ENCODE peak calls at places on chromosomes 12 and 14, in eight cellular contexts. O is esophagus muscularis mucosa, E is stomach, H is K562, Q is HepG2, J is breast epithelium, Y is suprapubic skin, M is GM12892. B is an unnamed sample.

GRCh38 chr12:69840727-69841126 is 15.7 kb downstream of the MYRFL start:
- DNase-seq in M (no peak), H (no peak), J (no peak), O (no peak), E (no peak), Y (no peak), Q (no peak), B (no peak)

GRCh38 chr14:105325303-105325702 is 10.8 kb downstream of the PACS2 start:
- DNase-seq in M (no peak), E (no peak), O (no peak), J (no peak), H (no peak), Y (no peak), Q (no peak), B (no peak)

GRCh38 chr14:42854061-42854460 is 1247.4 kb downstream of the LRFN5 start:
- DNase-seq in M (no peak), Y (no peak), Q (no peak), E (no peak), H (no peak), O (no peak), J (no peak), B (no peak)

GRCh38 chr12:59372971-59373370 is 222.9 kb upstream of the SLC16A7 start:
- DNase-seq in J (no peak), O (no peak), E (no peak), M (no peak), H (no peak), Y (no peak), Q (no peak), B (no peak)

GRCh38 chr12:14367097-14367661 is 1.7 kb downstream of the ATF7IP start:
- DNase-seq in J (no peak), M (no peak), O (no peak), E (no peak), H (no peak), Q (peak), Y (no peak), B (no peak)

GRCh38 chr12:107318804-107319535 is 225.6 kb upstream of the CRY1 start:
- DNase-seq in M (no peak), Y (no peak), H (no peak), J (no peak), E (no peak), O (no peak), Q (no peak), B (peak)

GRCh38 chr12:41743835-41744234 is 400.8 kb downstream of the GXYLT1 start:
- DNase-seq in H (no peak), Y (no peak), O (no peak), M (no peak), E (no peak), Q (peak), J (no peak), B (no peak)

GRCh38 chr12:68981536-68981935 is 48.6 kb upstream of the CPM start:
- DNase-seq in Q (no peak), H (no peak), Y (no peak), J (no peak), E (no peak), M (no peak), O (no peak), B (no peak)

DNA sequence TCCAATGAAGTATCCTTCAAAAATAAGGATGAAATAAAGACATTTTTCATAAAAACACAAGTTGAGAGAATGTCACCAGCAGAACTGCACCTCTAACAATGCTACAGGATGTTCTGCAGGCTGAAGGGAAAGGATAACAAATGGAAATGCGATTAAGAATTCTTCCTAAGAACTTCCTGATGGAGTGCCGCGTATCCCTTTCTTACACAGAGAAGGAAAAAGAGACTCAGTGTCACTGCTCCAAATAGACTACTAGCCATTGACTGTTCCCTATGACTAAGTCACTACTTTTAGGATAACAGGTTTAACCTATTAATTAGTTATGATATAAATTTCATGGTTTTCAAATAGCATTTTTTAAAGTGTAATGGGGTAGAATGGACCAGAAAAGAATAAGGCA is 3.2 kb downstream of the ANO2 start:
- DNase-seq in Q (no peak), E (no peak), M (no peak), H (no peak), Y (no peak), O (peak), J (no peak), B (no peak)
- TF ChIP-seq POLR2A in Q (no peak), E (no peak), M (no peak), H (no peak), Y (no peak), O (no peak), J (no peak), B (no peak)

DNA sequence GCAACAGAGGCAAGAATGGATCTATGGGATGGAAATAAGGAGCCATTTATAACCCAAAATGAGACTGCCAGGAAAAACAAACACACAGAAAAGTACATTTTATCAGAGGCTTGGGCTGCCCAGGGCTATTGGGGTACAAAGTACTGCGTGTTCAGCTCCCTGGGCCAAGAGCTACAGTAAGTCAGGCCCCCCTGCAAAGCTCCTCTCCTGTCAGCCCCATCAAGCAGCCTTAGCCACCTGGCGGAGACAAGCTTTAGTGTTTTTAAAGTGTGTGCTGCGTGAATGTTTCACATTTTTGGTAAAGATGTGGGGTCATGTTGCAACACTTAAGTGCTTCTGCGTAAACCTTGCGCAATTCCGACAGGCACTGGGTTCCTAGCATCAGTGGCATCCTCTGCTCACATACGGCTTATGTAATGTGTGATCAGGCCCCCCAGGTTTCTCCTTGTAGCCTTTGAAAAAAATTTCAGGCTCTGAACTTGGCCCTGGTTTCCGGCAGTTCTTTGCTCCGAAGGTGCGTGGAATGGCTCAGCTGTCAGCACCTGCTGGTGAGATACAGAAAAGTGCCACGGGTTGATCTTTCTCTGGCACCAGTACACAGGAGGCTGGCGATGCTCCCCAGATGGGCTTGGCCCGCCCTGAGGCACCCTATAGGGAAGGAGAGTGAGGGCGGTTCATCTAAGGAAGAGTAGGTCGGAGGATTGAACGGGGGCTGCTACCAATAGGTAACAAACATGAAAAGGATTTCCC is 198.7 kb upstream of the EEA1 start:
- DNase-seq in M (no peak), H (peak), Y (no peak), J (no peak), O (peak), E (peak), Q (peak), B (peak)
- TF ChIP-seq POLR2AphosphoS5 in M (no peak), H (no peak), Y (no peak), J (peak), O (peak), E (peak), Q (no peak), B (no peak)

GRCh38 chr12:118135788-118136558 is at the start of gene PEBP1:
- DNase-seq in O (peak), Q (peak), H (peak), J (peak), Y (peak), E (peak), M (peak), B (peak)
- TF ChIP-seq POLR2A in O (peak), Q (peak), H (peak), J (peak), Y (peak), E (peak), M (peak), B (peak)

DNA sequence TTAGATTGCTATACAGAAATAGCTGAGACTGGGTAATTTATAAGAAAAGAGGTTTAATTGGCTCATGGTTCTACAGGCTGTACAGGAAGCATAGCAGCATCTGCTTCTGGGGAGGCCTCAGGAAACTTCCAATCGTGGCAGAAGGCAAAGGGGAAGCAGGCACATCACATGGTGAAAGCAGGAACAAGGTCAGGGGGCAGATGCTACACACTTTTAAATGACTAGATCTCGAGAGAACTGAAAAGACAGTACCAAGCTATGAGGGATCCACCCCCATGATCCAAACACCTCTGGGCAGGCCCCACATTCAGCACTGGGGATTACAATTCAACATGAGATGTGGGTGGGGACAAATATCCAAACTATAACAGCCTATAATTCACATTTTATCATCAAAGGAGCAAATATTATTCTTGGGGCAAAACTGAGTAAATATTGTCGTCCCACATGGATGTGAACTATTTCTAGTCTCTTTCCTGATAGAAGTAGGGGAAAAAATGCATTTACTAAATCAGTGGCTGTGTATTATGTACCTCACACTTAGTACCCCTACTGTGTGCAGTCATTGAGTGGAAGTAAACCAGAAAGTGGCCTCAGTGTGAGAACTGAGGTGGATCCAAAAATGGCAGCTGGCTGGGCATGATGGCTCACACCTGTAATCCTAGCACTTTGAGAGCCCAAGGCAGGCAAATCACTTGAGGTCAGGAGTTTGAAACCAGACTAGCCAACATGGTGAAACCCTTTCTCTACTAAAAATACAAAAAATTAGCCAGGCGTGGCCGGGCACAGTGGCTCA is 25.4 kb upstream of the A2ML1 start:
- DNase-seq in E (no peak), O (no peak), Q (no peak), Y (no peak), H (no peak), M (no peak), J (no peak), B (no peak)
- TF ChIP-seq POLR2AphosphoS5 in E (no peak), O (no peak), Q (no peak), Y (no peak), H (no peak), M (no peak), J (no peak), B (no peak)

GRCh38 chr12:123319273-123319672 is 45.4 kb downstream of the SBNO1 start:
- DNase-seq in Q (no peak), M (no peak), Y (no peak), H (no peak), O (no peak), J (no peak), E (no peak), B (no peak)

GRCh38 chr12:123319826-123320225 is 44.8 kb downstream of the SBNO1 start:
- DNase-seq in Y (no peak), Q (no peak), H (no peak), O (no peak), J (no peak), M (no peak), E (no peak), B (no peak)
- TF ChIP-seq POLR2A in Y (no peak), Q (no peak), H (no peak), O (no peak), J (no peak), M (no peak), E (no peak), B (no peak)

GRCh38 chr14:51201890-51202289 is 38.2 kb upstream of the TMX1 start:
- DNase-seq in H (no peak), J (no peak), Y (no peak), Q (no peak), O (no peak), M (no peak), E (no peak), B (no peak)
- TF ChIP-seq POLR2AphosphoS5 in H (no peak), J (no peak), Y (no peak), Q (no peak), O (no peak), M (no peak), E (no peak), B (no peak)

GRCh38 chr14:22614240-22614799 is 16.2 kb downstream of the ABHD4 start:
- DNase-seq in J (no peak), O (no peak), M (no peak), Q (peak), Y (no peak), H (no peak), E (no peak), B (no peak)
- TF ChIP-seq POLR2A in J (no peak), O (no peak), M (no peak), Q (no peak), Y (no peak), H (no peak), E (no peak), B (no peak)

DNA sequence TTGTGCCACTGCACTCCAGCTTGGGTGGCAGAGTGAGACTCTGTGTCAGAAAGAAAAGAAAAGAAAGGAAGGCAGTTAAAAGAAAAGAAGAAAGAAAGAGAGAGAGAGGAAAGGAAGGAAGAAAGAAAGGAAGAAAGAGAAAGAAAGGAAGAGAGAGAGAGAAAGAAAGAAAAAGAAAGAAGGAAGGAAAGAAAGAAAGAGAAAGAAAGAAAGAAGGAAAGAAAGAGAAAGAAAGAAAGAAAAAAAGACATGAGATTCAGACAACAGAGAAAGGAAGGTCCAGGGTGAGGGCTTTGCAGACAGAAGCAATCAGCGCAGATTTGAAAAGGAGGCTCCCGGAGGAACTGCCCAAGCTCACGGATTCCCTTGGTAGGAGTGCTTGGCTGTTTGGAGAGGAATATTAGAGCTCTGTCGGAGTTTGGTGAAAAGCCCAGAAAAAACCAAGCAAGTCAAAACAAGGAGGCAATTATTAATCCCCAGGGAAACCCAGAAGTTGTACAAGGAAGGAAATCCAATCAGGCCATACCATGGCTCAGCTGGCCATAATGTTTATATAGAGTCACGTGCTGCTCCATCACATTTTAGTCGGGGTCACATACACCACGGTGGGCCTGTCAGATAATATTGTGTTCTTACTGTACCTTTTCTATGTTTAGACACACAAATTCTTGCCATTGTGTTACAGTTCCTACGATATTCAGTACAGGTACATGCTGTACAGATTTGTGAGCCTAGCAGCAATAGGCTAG is 11.7 kb upstream of the CCDC85C start:
- DNase-seq in E (no peak), O (no peak), Y (no peak), J (no peak), M (no peak), Q (no peak), H (no peak), B (no peak)
- TF ChIP-seq POLR2AphosphoS5 in E (no peak), O (no peak), Y (no peak), J (no peak), M (no peak), Q (no peak), H (no peak), B (no peak)

GRCh38 chr12:75852956-75853355 is 178.6 kb downstream of the PHLDA1 start:
- DNase-seq in J (no peak), Q (no peak), M (no peak), O (no peak), Y (no peak), E (no peak), H (no peak), B (no peak)
- TF ChIP-seq POLR2A in J (no peak), Q (no peak), M (no peak), O (no peak), Y (no peak), E (no peak), H (no peak), B (no peak)